ENCODE peak calls at places on chromosomes 16 and 17, in nine cellular contexts. One of them, this sample, is unnamed.

GRCh38 chr16:8877894-8878522 is 4.1 kb upstream of the LITAFD start:
- DNase-seq in CD8-positive, alpha-beta T cell: peak
- DNase-seq in right lobe of liver: no peak
- DNase-seq in endothelial cell of umbilical vein: no peak
- DNase-seq in kidney: no peak
- DNase-seq in breast epithelium: no peak
- DNase-seq in GM12865: no peak
- DNase-seq in A549: no peak
- DNase-seq in thoracic aorta: no peak
- DNase-seq in this sample: no peak

GRCh38 chr17:36934759-36935630 is 2.3 kb upstream of the LHX1 start:
- DNase-seq in CD8-positive, alpha-beta T cell: peak
- DNase-seq in right lobe of liver: no peak
- DNase-seq in endothelial cell of umbilical vein: no peak
- DNase-seq in kidney: peak
- DNase-seq in breast epithelium: no peak
- DNase-seq in GM12865: no peak
- DNase-seq in A549: peak
- DNase-seq in thoracic aorta: no peak
- DNase-seq in this sample: no peak

GRCh38 chr17:8031261-8031661 is 7.6 kb upstream of the ALOX15B start:
- DNase-seq in CD8-positive, alpha-beta T cell: no peak
- DNase-seq in right lobe of liver: no peak
- DNase-seq in endothelial cell of umbilical vein: no peak
- DNase-seq in kidney: peak
- DNase-seq in breast epithelium: no peak
- DNase-seq in GM12865: no peak
- DNase-seq in A549: no peak
- DNase-seq in thoracic aorta: no peak
- DNase-seq in this sample: no peak

GRCh38 chr17:74119960-74120359 is 83.5 kb upstream of the RPL38 start:
- DNase-seq in CD8-positive, alpha-beta T cell: no peak
- DNase-seq in right lobe of liver: no peak
- DNase-seq in endothelial cell of umbilical vein: no peak
- DNase-seq in kidney: peak
- DNase-seq in breast epithelium: no peak
- DNase-seq in GM12865: no peak
- DNase-seq in A549: no peak
- DNase-seq in thoracic aorta: no peak
- DNase-seq in this sample: no peak

GRCh38 chr16:72560617-72561016 is 388.7 kb upstream of the PMFBP1 start:
- DNase-seq in CD8-positive, alpha-beta T cell: no peak
- DNase-seq in right lobe of liver: no peak
- DNase-seq in endothelial cell of umbilical vein: no peak
- DNase-seq in kidney: no peak
- DNase-seq in breast epithelium: no peak
- DNase-seq in GM12865: no peak
- DNase-seq in A549: no peak
- DNase-seq in thoracic aorta: no peak
- DNase-seq in this sample: no peak

GRCh38 chr17:61481421-61481820 is 29.2 kb downstream of the TBX4 start:
- DNase-seq in CD8-positive, alpha-beta T cell: no peak
- DNase-seq in right lobe of liver: peak
- DNase-seq in endothelial cell of umbilical vein: no peak
- DNase-seq in kidney: peak
- DNase-seq in breast epithelium: no peak
- DNase-seq in GM12865: no peak
- DNase-seq in A549: no peak
- DNase-seq in thoracic aorta: no peak
- DNase-seq in this sample: no peak

GRCh38 chr17:32496348-32497078 is 9.7 kb downstream of the CDK5R1 start:
- DNase-seq in CD8-positive, alpha-beta T cell: no peak
- DNase-seq in right lobe of liver: no peak
- DNase-seq in endothelial cell of umbilical vein: no peak
- DNase-seq in kidney: no peak
- DNase-seq in breast epithelium: no peak
- DNase-seq in GM12865: no peak
- DNase-seq in A549: no peak
- DNase-seq in thoracic aorta: no peak
- DNase-seq in this sample: no peak

GRCh38 chr16:31202402-31203385 is at the start of gene PYCARD:
- DNase-seq in CD8-positive, alpha-beta T cell: peak
- DNase-seq in right lobe of liver: peak
- DNase-seq in endothelial cell of umbilical vein: peak
- DNase-seq in kidney: peak
- DNase-seq in breast epithelium: no peak
- DNase-seq in GM12865: peak
- DNase-seq in A549: no peak
- DNase-seq in thoracic aorta: no peak
- DNase-seq in this sample: no peak

GRCh38 chr17:80850109-80850508 is 141.5 kb upstream of the CHMP6 start:
- DNase-seq in CD8-positive, alpha-beta T cell: no peak
- DNase-seq in right lobe of liver: peak
- DNase-seq in endothelial cell of umbilical vein: no peak
- DNase-seq in kidney: no peak
- DNase-seq in breast epithelium: no peak
- DNase-seq in GM12865: no peak
- DNase-seq in A549: no peak
- DNase-seq in thoracic aorta: no peak
- DNase-seq in this sample: no peak

GRCh38 chr17:70168979-70169706 is at the start of gene KCNJ2:
- DNase-seq in CD8-positive, alpha-beta T cell: peak
- DNase-seq in right lobe of liver: peak
- DNase-seq in endothelial cell of umbilical vein: peak
- DNase-seq in kidney: peak
- DNase-seq in breast epithelium: peak
- DNase-seq in GM12865: peak
- DNase-seq in A549: peak
- DNase-seq in thoracic aorta: peak
- DNase-seq in this sample: no peak

GRCh38 chr16:86748643-86749042 is 170.3 kb downstream of the FOXL1 start:
- DNase-seq in CD8-positive, alpha-beta T cell: no peak
- DNase-seq in right lobe of liver: no peak
- DNase-seq in endothelial cell of umbilical vein: no peak
- DNase-seq in kidney: no peak
- DNase-seq in breast epithelium: no peak
- DNase-seq in GM12865: no peak
- DNase-seq in A549: no peak
- DNase-seq in thoracic aorta: no peak
- DNase-seq in this sample: no peak

GRCh38 chr17:6995500-6996255 is at the start of gene ALOX12:
- DNase-seq in CD8-positive, alpha-beta T cell: no peak
- DNase-seq in right lobe of liver: no peak
- DNase-seq in endothelial cell of umbilical vein: no peak
- DNase-seq in kidney: peak
- DNase-seq in breast epithelium: peak
- DNase-seq in GM12865: no peak
- DNase-seq in A549: no peak
- DNase-seq in thoracic aorta: no peak
- DNase-seq in this sample: no peak

GRCh38 chr16:5231246-5231759 is 133.7 kb upstream of the EEF2KMT start:
- DNase-seq in CD8-positive, alpha-beta T cell: no peak
- DNase-seq in right lobe of liver: no peak
- DNase-seq in endothelial cell of umbilical vein: no peak
- DNase-seq in kidney: no peak
- DNase-seq in breast epithelium: no peak
- DNase-seq in GM12865: no peak
- DNase-seq in A549: no peak
- DNase-seq in thoracic aorta: no peak
- DNase-seq in this sample: no peak

GRCh38 chr16:4184038-4184702 is 57.7 kb downstream of the SRL start:
- DNase-seq in CD8-positive, alpha-beta T cell: no peak
- DNase-seq in right lobe of liver: no peak
- DNase-seq in endothelial cell of umbilical vein: no peak
- DNase-seq in kidney: peak
- DNase-seq in breast epithelium: no peak
- DNase-seq in GM12865: no peak
- DNase-seq in A549: no peak
- DNase-seq in thoracic aorta: no peak
- DNase-seq in this sample: no peak

GRCh38 chr17:78325076-78325712 is 34.7 kb downstream of the SOCS3 start:
- DNase-seq in CD8-positive, alpha-beta T cell: no peak
- DNase-seq in right lobe of liver: no peak
- DNase-seq in endothelial cell of umbilical vein: peak
- DNase-seq in kidney: peak
- DNase-seq in breast epithelium: no peak
- DNase-seq in GM12865: no peak
- DNase-seq in A549: no peak
- DNase-seq in thoracic aorta: no peak
- DNase-seq in this sample: no peak

GRCh38 chr17:81940538-81941483 is 3.7 kb upstream of the PYCR1 start:
- DNase-seq in CD8-positive, alpha-beta T cell: no peak
- DNase-seq in right lobe of liver: peak
- DNase-seq in endothelial cell of umbilical vein: no peak
- DNase-seq in kidney: peak
- DNase-seq in breast epithelium: no peak
- DNase-seq in GM12865: no peak
- DNase-seq in A549: no peak
- DNase-seq in thoracic aorta: no peak
- DNase-seq in this sample: no peak
- H3K4me3 ChIP-seq in CD8-positive, alpha-beta T cell: no peak
- H3K4me3 ChIP-seq in right lobe of liver: no peak
- H3K4me3 ChIP-seq in endothelial cell of umbilical vein: no peak
- H3K4me3 ChIP-seq in kidney: no peak
- H3K4me3 ChIP-seq in breast epithelium: no peak
- H3K4me3 ChIP-seq in GM12865: no peak
- H3K4me3 ChIP-seq in A549: no peak
- H3K4me3 ChIP-seq in thoracic aorta: no peak
- H3K4me3 ChIP-seq in this sample: no peak

DNA sequence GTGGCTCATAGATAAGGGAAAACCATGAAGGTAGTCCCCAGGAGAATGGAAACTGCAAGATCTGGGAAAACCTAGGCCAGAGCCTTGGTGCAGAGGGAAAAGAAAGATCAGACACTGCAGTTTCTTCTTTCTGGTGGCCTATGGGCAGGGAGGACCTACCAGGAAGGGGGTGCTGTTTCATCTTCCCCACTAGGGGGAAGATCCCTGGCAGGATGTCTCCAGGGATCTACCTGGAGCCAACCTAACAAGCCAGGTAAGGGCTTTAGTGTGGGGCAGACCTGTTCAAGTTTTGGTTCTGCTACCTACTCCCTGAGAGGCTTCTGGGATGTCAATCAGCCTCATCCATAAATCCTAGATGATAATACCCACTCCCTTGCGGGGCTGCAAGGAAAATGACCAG is 21.4 kb downstream of the TOM1L2 start:
- DNase-seq in CD8-positive, alpha-beta T cell: no peak
- DNase-seq in right lobe of liver: no peak
- DNase-seq in endothelial cell of umbilical vein: no peak
- DNase-seq in kidney: no peak
- DNase-seq in breast epithelium: no peak
- DNase-seq in GM12865: no peak
- DNase-seq in A549: peak
- DNase-seq in thoracic aorta: no peak
- DNase-seq in this sample: no peak
- TF ChIP-seq CTCF in CD8-positive, alpha-beta T cell: no peak
- TF ChIP-seq CTCF in right lobe of liver: no peak
- TF ChIP-seq CTCF in endothelial cell of umbilical vein: no peak
- TF ChIP-seq CTCF in kidney: no peak
- TF ChIP-seq CTCF in breast epithelium: no peak
- TF ChIP-seq CTCF in GM12865: no peak
- TF ChIP-seq CTCF in A549: no peak
- TF ChIP-seq CTCF in thoracic aorta: no peak
- TF ChIP-seq CTCF in this sample: peak

GRCh38 chr17:49739662-49740271 is 24.2 kb downstream of the FAM117A start:
- DNase-seq in CD8-positive, alpha-beta T cell: peak
- DNase-seq in right lobe of liver: peak
- DNase-seq in endothelial cell of umbilical vein: peak
- DNase-seq in kidney: peak
- DNase-seq in breast epithelium: peak
- DNase-seq in GM12865: peak
- DNase-seq in A549: no peak
- DNase-seq in thoracic aorta: peak
- DNase-seq in this sample: peak

GRCh38 chr17:49741009-49741691 is 22.8 kb downstream of the FAM117A start:
- DNase-seq in CD8-positive, alpha-beta T cell: no peak
- DNase-seq in right lobe of liver: no peak
- DNase-seq in endothelial cell of umbilical vein: no peak
- DNase-seq in kidney: no peak
- DNase-seq in breast epithelium: no peak
- DNase-seq in GM12865: peak
- DNase-seq in A549: no peak
- DNase-seq in thoracic aorta: no peak
- DNase-seq in this sample: no peak

GRCh38 chr17:49745175-49746139 is 18.5 kb downstream of the FAM117A start:
- DNase-seq in CD8-positive, alpha-beta T cell: no peak
- DNase-seq in right lobe of liver: no peak
- DNase-seq in endothelial cell of umbilical vein: no peak
- DNase-seq in kidney: no peak
- DNase-seq in breast epithelium: no peak
- DNase-seq in GM12865: no peak
- DNase-seq in A549: no peak
- DNase-seq in thoracic aorta: no peak
- DNase-seq in this sample: no peak

GRCh38 chr17:49741692-49742076 is 22.2 kb downstream of the FAM117A start:
- DNase-seq in CD8-positive, alpha-beta T cell: no peak
- DNase-seq in right lobe of liver: no peak
- DNase-seq in endothelial cell of umbilical vein: no peak
- DNase-seq in kidney: no peak
- DNase-seq in breast epithelium: no peak
- DNase-seq in GM12865: no peak
- DNase-seq in A549: no peak
- DNase-seq in thoracic aorta: no peak
- DNase-seq in this sample: no peak

DNA sequence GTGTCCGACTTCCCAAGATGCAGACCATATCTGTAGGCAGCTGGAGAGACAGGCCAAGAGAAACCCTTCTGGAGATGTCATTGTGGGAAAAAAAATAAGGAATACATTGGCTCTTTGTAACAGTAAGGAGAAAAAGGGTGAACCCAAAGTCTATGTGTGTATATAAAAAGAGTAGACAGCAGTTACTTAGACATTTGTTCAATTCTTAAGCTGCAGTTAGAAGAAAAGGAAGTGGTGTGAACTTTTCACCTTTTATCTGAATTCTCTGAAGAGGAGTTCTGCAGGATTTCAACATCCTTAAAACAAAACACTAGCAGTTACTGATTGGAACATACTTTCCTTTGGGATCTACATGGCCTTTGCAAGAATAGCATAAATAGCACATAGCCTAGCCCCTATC is 21.7 kb downstream of the FAM117A start:
- DNase-seq in CD8-positive, alpha-beta T cell: no peak
- DNase-seq in right lobe of liver: no peak
- DNase-seq in endothelial cell of umbilical vein: no peak
- DNase-seq in kidney: no peak
- DNase-seq in breast epithelium: no peak
- DNase-seq in GM12865: no peak
- DNase-seq in A549: no peak
- DNase-seq in thoracic aorta: no peak
- DNase-seq in this sample: no peak
- H3K4me3 ChIP-seq in CD8-positive, alpha-beta T cell: peak
- H3K4me3 ChIP-seq in right lobe of liver: no peak
- H3K4me3 ChIP-seq in endothelial cell of umbilical vein: no peak
- H3K4me3 ChIP-seq in kidney: no peak
- H3K4me3 ChIP-seq in breast epithelium: no peak
- H3K4me3 ChIP-seq in GM12865: peak
- H3K4me3 ChIP-seq in A549: no peak
- H3K4me3 ChIP-seq in thoracic aorta: peak
- H3K4me3 ChIP-seq in this sample: no peak

DNA sequence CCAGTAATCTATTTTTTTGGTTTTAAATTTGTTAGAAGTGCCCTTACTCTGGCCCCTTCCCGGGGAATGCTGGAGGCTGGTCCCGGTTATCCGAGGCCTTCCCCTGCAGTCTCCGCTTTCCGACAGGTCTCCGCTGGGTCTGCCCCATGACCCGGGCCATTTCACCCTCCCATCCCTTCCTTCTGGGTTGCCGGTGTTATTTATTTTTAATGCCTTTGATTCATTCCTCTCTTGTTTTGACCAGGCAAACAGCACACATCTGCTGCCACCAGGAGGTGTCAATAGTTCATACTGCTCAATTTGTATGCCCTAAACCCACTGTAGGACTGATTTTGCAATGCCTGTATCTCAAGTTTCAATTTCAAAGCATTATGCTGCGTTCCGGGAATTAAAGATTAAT is 113.2 kb upstream of the IRX5 start:
- DNase-seq in CD8-positive, alpha-beta T cell: no peak
- DNase-seq in right lobe of liver: no peak
- DNase-seq in endothelial cell of umbilical vein: no peak
- DNase-seq in kidney: no peak
- DNase-seq in breast epithelium: no peak
- DNase-seq in GM12865: no peak
- DNase-seq in A549: peak
- DNase-seq in thoracic aorta: no peak
- DNase-seq in this sample: no peak
- TF ChIP-seq CTCF in CD8-positive, alpha-beta T cell: no peak
- TF ChIP-seq CTCF in right lobe of liver: peak
- TF ChIP-seq CTCF in endothelial cell of umbilical vein: no peak
- TF ChIP-seq CTCF in kidney: no peak
- TF ChIP-seq CTCF in breast epithelium: peak
- TF ChIP-seq CTCF in GM12865: no peak
- TF ChIP-seq CTCF in A549: no peak
- TF ChIP-seq CTCF in thoracic aorta: no peak
- TF ChIP-seq CTCF in this sample: no peak

This sample was measured in GM12864.